ENCODE peak calls at places on chromosomes 12 and 14, in nine cellular contexts. A is astrocyte of the cerebellum, C is tibial artery, M is NCI-H2081, Z is A549, V is aorta, B is BE2C, I is HFF-Myc, K is neural crest cell. L is an unnamed sample.
A peak's percentile ranks its signal among the peaks of the same experiment; 100 is the strongest.

GRCh38 chr12:28512876-28513275 is 322.6 kb downstream of the CCDC91 start:
- DNase-seq in A (no peak), C (no peak), M (no peak), Z (no peak), V (no peak), B (no peak), I (no peak), K (no peak), L (no peak)

GRCh38 chr14:101858791-101859537 is 97.5 kb downstream of the PPP2R5C start:
- DNase-seq in A (no peak), C (no peak), M (no peak), Z (no peak), V (no peak), B (peak; percentile 66), I (no peak), K (no peak), L (no peak)

GRCh38 chr12:12582895-12583303 is 20.2 kb upstream of the DUSP16 start:
- DNase-seq in A (no peak), C (no peak), M (no peak), Z (peak; percentile 94), V (no peak), B (no peak), I (no peak), K (no peak), L (no peak)

GRCh38 chr12:17579148-17580026 is 510.6 kb downstream of the RERGL start:
- DNase-seq in A (no peak), C (no peak), M (peak; percentile 38), Z (peak; percentile 4), V (no peak), B (no peak), I (no peak), K (no peak), L (peak; percentile 8)

GRCh38 chr12:98345308-98345876 is 170.0 kb upstream of the TMPO start:
- DNase-seq in A (no peak), C (no peak), M (no peak), Z (no peak), V (no peak), B (no peak), I (no peak), K (no peak), L (no peak)

GRCh38 chr14:96481731-96482314 is 20.4 kb upstream of the PAPOLA start:
- DNase-seq in A (no peak), C (no peak), M (no peak), Z (no peak), V (no peak), B (no peak), I (no peak), K (no peak), L (no peak)

GRCh38 chr14:39726563-39726962 is 294.3 kb upstream of the FBXO33 start:
- DNase-seq in A (no peak), C (no peak), M (no peak), Z (no peak), V (no peak), B (no peak), I (no peak), K (no peak), L (no peak)

GRCh38 chr14:61628192-61628591 is 67.1 kb upstream of the HIF1A start:
- DNase-seq in A (no peak), C (no peak), M (no peak), Z (no peak), V (no peak), B (no peak), I (no peak), K (no peak), L (no peak)

GRCh38 chr12:67764055-67764454 is 115.5 kb downstream of the DYRK2 start:
- DNase-seq in A (no peak), C (no peak), M (no peak), Z (no peak), V (no peak), B (no peak), I (no peak), K (no peak), L (no peak)

GRCh38 chr12:9332564-9332963 is 124.4 kb upstream of the PZP start:
- DNase-seq in A (no peak), C (no peak), M (no peak), Z (no peak), V (no peak), B (no peak), I (no peak), K (no peak), L (no peak)

GRCh38 chr14:52998376-52999010 is 47.6 kb upstream of the FERMT2 start:
- DNase-seq in A (peak; percentile 95), C (no peak), M (no peak), Z (no peak), V (no peak), B (no peak), I (no peak), K (no peak), L (no peak)

GRCh38 chr12:91210577-91210976 is 28.0 kb upstream of the DCN start:
- DNase-seq in A (no peak), C (no peak), M (no peak), Z (no peak), V (no peak), B (no peak), I (no peak), K (no peak), L (no peak)

GRCh38 chr12:6734506-6735082 is 10.7 kb downstream of the COPS7A start:
- DNase-seq in A (no peak), C (no peak), M (no peak), Z (no peak), V (no peak), B (no peak), I (no peak), K (no peak), L (no peak)

GRCh38 chr12:79514730-79515525 is 175.8 kb downstream of the PAWR start:
- DNase-seq in A (no peak), C (no peak), M (no peak), Z (no peak), V (no peak), B (no peak), I (no peak), K (no peak), L (no peak)

GRCh38 chr12:102542816-102543448 is 62.6 kb upstream of the IGF1 start:
- DNase-seq in A (no peak), C (no peak), M (no peak), Z (no peak), V (no peak), B (no peak), I (no peak), K (no peak), L (no peak)

GRCh38 chr12:69161835-69162234 is 77.5 kb upstream of the CPSF6 start:
- DNase-seq in A (no peak), C (no peak), M (no peak), Z (no peak), V (no peak), B (no peak), I (no peak), K (no peak), L (peak; percentile 69)

GRCh38 chr14:95659986-95660385 is 26.2 kb upstream of the TCL1B start:
- DNase-seq in A (no peak), C (no peak), M (no peak), Z (no peak), V (no peak), B (no peak), I (no peak), K (no peak), L (no peak)

GRCh38 chr14:97699026-97699425 is 901.8 kb downstream of the VRK1 start:
- DNase-seq in A (no peak), C (no peak), M (no peak), Z (no peak), V (no peak), B (no peak), I (no peak), K (no peak), L (no peak)

GRCh38 chr12:40853221-40853620 is 161.0 kb downstream of the CNTN1 start:
- DNase-seq in A (no peak), C (no peak), M (no peak), Z (no peak), V (no peak), B (no peak), I (no peak), K (no peak), L (no peak)

GRCh38 chr14:58639842-58640484 is 2.2 kb downstream of the DACT1 start:
- DNase-seq in A (peak; percentile 85), C (peak; percentile 50), M (peak; percentile 75), Z (peak; percentile 65), V (no peak), B (peak; percentile 50), I (peak; percentile 87), K (peak; percentile 34), L (peak; percentile 74)

GRCh38 chr14:67280506-67280905 is 39.3 kb downstream of the PALS1 start:
- DNase-seq in A (no peak), C (no peak), M (no peak), Z (no peak), V (no peak), B (no peak), I (no peak), K (no peak), L (no peak)

GRCh38 chr12:56808954-56809353 is 45.8 kb downstream of the HSD17B6 start:
- DNase-seq in A (no peak), C (no peak), M (no peak), Z (no peak), V (no peak), B (no peak), I (no peak), K (no peak), L (no peak)

GRCh38 chr12:113260127-113260526 is 38.9 kb downstream of the TPCN1 start:
- DNase-seq in A (no peak), C (no peak), M (no peak), Z (no peak), V (no peak), B (no peak), I (no peak), K (no peak), L (peak; percentile 22)

GRCh38 chr12:105079011-105079570 is 5.2 kb downstream of the ALDH1L2 start:
- DNase-seq in A (no peak), C (no peak), M (no peak), Z (no peak), V (no peak), B (no peak), I (no peak), K (no peak), L (no peak)

GRCh38 chr12:82522762-82523161 is 163.9 kb upstream of the TMTC2 start:
- DNase-seq in A (no peak), C (no peak), M (no peak), Z (no peak), V (no peak), B (no peak), I (no peak), K (no peak), L (no peak)

GRCh38 chr12:75471928-75472865 is 8.4 kb upstream of the GLIPR1 start:
- DNase-seq in A (no peak), C (no peak), M (no peak), Z (no peak), V (no peak), B (no peak), I (no peak), K (no peak), L (no peak)

GRCh38 chr14:67532998-67533753 is at the start of gene PLEKHH1:
- DNase-seq in A (no peak), C (peak; percentile 67), M (peak; percentile 78), Z (peak; percentile 77), V (peak; percentile 91), B (peak; percentile 74), I (no peak), K (peak; percentile 65), L (peak; percentile 74)

GRCh38 chr12:131529196-131530040 is 181.5 kb upstream of the SFSWAP start:
- DNase-seq in A (no peak), C (no peak), M (no peak), Z (peak; percentile 9), V (no peak), B (no peak), I (no peak), K (no peak), L (no peak)

GRCh38 chr12:50104614-50105366 is 982 bp downstream of the GPD1 start:
- DNase-seq in A (no peak), C (peak; percentile 35), M (no peak), Z (no peak), V (no peak), B (no peak), I (no peak), K (no peak), L (no peak)

GRCh38 chr14:46964378-46964777 is 312.8 kb upstream of the RPL10L start:
- DNase-seq in A (no peak), C (no peak), M (no peak), Z (no peak), V (no peak), B (no peak), I (no peak), K (no peak), L (no peak)

GRCh38 chr12:117038023-117038680 is 61.1 kb downstream of the TESC start:
- DNase-seq in A (no peak), C (no peak), M (no peak), Z (no peak), V (no peak), B (no peak), I (no peak), K (no peak), L (no peak)